ENCODE peak calls at places on chromosomes 1 and 21, in ten cellular contexts. J is fibroblast of the aortic adventitia, C is lung, Y is mucosa of descending colon, Q is HFF-Myc, E is endothelial cell, S is dorsolateral prefrontal cortex, B is tibial artery, F is body of pancreas, V is heart right ventricle. A is an unnamed sample.

GRCh38 chr1:64055310-64055709 is 148.1 kb upstream of the UBE2U start:
- DNase-seq in J (no peak), C (no peak), Y (no peak), Q (no peak), E (no peak), S (no peak), B (no peak), F (no peak), V (no peak), A (no peak)

GRCh38 chr1:30872033-30872947 is 36.3 kb downstream of the SDC3 start:
- DNase-seq in J (peak; percentile 16), C (no peak), Y (no peak), Q (no peak), E (no peak), S (no peak), B (peak; percentile 10), F (no peak), V (no peak), A (no peak)

GRCh38 chr1:116415699-116416533 is 42.9 kb downstream of the ATP1A1 start:
- DNase-seq in J (peak; percentile 39), C (peak; percentile 19), Y (no peak), Q (no peak), E (no peak), S (no peak), B (no peak), F (peak; percentile 67), V (peak; percentile 60), A (no peak)

GRCh38 chr1:59750612-59751395 is 63.9 kb upstream of the HOOK1 start:
- DNase-seq in J (peak; percentile 85), C (peak; percentile 30), Y (no peak), Q (peak; percentile 73), E (no peak), S (no peak), B (peak; percentile 76), F (no peak), V (no peak), A (no peak)

GRCh38 chr1:59592924-59593323 is 221.8 kb upstream of the HOOK1 start:
- DNase-seq in J (no peak), C (no peak), Y (no peak), Q (no peak), E (no peak), S (no peak), B (no peak), F (no peak), V (no peak), A (no peak)

GRCh38 chr1:181014431-181015257 is 8.0 kb downstream of the STX6 start:
- DNase-seq in J (no peak), C (no peak), Y (no peak), Q (no peak), E (no peak), S (no peak), B (no peak), F (no peak), V (no peak), A (no peak)

GRCh38 chr21:36188081-36188681 is 31.6 kb downstream of the DOP1B start:
- DNase-seq in J (no peak), C (peak; percentile 60), Y (peak; percentile 82), Q (no peak), E (no peak), S (no peak), B (no peak), F (peak; percentile 79), V (peak; percentile 68), A (no peak)

GRCh38 chr1:212621830-212622315 is 13.3 kb downstream of the ATF3 start:
- DNase-seq in J (no peak), C (no peak), Y (no peak), Q (no peak), E (no peak), S (no peak), B (no peak), F (no peak), V (no peak), A (no peak)

GRCh38 chr21:42289926-42290325 is 25.3 kb downstream of the TFF3 start:
- DNase-seq in J (no peak), C (no peak), Y (peak; percentile 50), Q (no peak), E (no peak), S (no peak), B (peak; percentile 67), F (no peak), V (peak; percentile 48), A (no peak)

GRCh38 chr21:42285569-42286245 is 29.5 kb downstream of the TFF3 start:
- DNase-seq in J (no peak), C (no peak), Y (no peak), Q (no peak), E (no peak), S (no peak), B (no peak), F (no peak), V (no peak), A (no peak)

GRCh38 chr21:42288962-42289361 is 26.2 kb downstream of the TFF3 start:
- DNase-seq in J (no peak), C (no peak), Y (no peak), Q (no peak), E (no peak), S (no peak), B (no peak), F (no peak), V (no peak), A (no peak)

GRCh38 chr21:42287193-42288083 is 27.8 kb downstream of the TFF3 start:
- DNase-seq in J (no peak), C (no peak), Y (peak; percentile 42), Q (no peak), E (no peak), S (no peak), B (no peak), F (no peak), V (no peak), A (no peak)

DNA sequence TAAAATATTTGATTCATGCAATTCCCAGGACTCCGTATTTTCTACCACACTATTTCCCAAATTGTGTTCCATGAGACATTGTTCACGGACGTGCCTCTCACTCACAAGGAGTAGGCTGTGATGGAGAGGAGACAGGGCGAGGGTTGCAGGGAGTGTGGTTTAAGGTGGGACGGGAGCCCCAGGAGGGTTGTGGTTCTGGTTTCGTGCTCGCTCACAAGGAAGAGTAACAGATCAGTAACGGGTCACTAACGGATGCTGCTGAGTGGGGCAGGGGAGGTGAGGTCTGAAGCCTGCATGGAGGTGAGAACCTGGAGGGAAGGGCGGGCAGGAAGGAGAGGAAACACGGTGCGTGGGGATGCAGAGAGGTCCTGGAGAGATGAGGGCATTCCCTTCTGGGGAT is 28.8 kb downstream of the TFF3 start:
- DNase-seq in J (no peak), C (no peak), Y (no peak), Q (no peak), E (no peak), S (no peak), B (no peak), F (no peak), V (no peak), A (no peak)
- TF ChIP-seq CTCF in J (no peak), C (no peak), Y (no peak), Q (no peak), E (no peak), S (no peak), B (no peak), F (no peak), V (no peak), A (no peak)

GRCh38 chr1:92623187-92623778 is 136.6 kb upstream of the GFI1 start:
- DNase-seq in J (peak; percentile 30), C (no peak), Y (no peak), Q (peak; percentile 9), E (no peak), S (no peak), B (no peak), F (no peak), V (no peak), A (no peak)
- TF ChIP-seq CTCF in J (peak; percentile 41), C (peak; percentile 10), Y (no peak), Q (no peak), E (peak; percentile 36), S (peak; percentile 50), B (peak; percentile 19), F (peak; percentile 52), V (peak; percentile 58), A (peak; percentile 74)

DNA sequence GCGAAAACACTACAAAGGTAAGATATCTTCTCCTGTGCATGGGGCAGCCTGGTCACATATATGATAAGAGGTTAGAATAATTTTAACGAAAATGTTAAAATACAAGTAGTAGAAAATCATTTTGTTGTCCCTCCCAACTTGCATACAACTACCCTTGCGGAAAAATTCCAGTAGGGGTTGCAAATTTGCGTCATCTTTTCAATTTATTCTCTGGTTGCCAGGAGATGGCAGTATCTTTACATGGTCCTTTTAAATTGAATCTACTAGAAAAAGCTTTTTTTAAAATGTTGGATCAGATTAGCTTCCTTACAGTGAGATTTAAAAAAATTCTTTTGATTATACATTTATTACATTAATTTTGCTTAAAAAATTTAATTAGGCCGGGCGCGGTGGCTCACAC is 10.9 kb downstream of the S100PBP start:
- DNase-seq in J (peak; percentile 22), C (no peak), Y (no peak), Q (no peak), E (no peak), S (no peak), B (no peak), F (no peak), V (no peak), A (no peak)
- TF ChIP-seq CTCF in J (peak; percentile 5), C (no peak), Y (no peak), Q (no peak), E (peak; percentile 35), S (peak; percentile 40), B (peak; percentile 27), F (peak; percentile 11), V (peak; percentile 47), A (no peak)

GRCh38 chr1:198939946-198940345 is 301.1 kb downstream of the PTPRC start:
- DNase-seq in J (no peak), C (no peak), Y (no peak), Q (no peak), E (no peak), S (no peak), B (no peak), F (no peak), V (no peak), A (no peak)
- TF ChIP-seq CTCF in J (no peak), C (no peak), Y (no peak), Q (no peak), E (no peak), S (no peak), B (no peak), F (no peak), V (no peak), A (no peak)

DNA sequence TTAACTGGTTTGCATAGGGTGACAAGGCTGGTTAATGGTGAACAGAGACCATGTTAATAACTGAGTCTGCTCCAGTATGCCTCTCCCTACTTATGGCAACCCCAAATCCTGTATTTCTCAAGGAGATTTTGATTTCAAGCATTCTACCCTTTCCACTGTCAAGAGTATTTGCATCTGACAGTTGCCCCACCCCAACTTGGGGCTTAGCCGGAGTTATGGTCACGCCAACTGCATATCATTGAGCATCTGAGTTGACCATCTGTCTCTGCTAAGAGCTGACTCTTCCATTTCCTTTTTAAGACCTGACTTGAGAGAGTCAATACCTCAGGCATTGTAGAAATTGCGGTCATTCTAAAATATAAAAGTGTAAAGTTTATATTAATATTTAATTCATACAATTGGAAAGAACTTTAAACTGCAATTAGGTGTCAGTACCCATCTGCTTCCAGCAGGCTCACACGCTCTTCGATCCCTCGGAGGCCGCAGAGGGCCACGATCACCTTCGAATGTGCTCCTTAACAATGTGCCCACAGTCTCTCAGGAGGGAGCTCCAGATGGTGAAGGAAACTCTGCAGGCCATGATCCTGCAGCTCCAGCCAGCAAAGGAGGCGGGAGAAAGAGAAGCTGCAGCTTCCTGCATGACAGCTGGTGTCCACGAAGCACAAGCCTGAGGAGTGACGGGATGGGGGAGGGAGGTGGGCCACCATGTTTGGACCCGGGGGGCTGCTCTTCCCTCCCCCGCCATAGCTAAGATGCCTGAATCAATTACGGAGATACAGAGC is 409.8 kb downstream of the DISC1 start:
- DNase-seq in J (no peak), C (no peak), Y (no peak), Q (no peak), E (no peak), S (no peak), B (no peak), F (no peak), V (no peak), A (no peak)
- TF ChIP-seq CTCF in J (no peak), C (no peak), Y (no peak), Q (no peak), E (no peak), S (no peak), B (no peak), F (no peak), V (no peak), A (no peak)